ENCODE peak calls at places on chromosomes 11 and 22, in eight cellular contexts. C, O, T, V, P, G, S and B are unnamed samples.

GRCh38 chr11:43602670-43603069 is 77.9 kb upstream of the HSD17B12 start:
- DNase-seq in V (no peak), G (no peak), O (no peak), S (no peak), P (no peak), C (no peak), T (no peak), B (no peak)

GRCh38 chr11:61369372-61370348 is 7.5 kb downstream of the TMEM138 start:
- DNase-seq in V (no peak), P (peak), S (no peak), T (peak), C (no peak), G (peak), O (peak), B (no peak)

GRCh38 chr11:79237676-79238075 is 203.2 kb downstream of the TENM4 start:
- DNase-seq in T (no peak), S (peak), O (no peak), V (no peak), G (peak), C (no peak), P (no peak), B (peak)

GRCh38 chr11:77179048-77179447 is 51.0 kb downstream of the MYO7A start:
- DNase-seq in O (peak), G (no peak), S (no peak), C (no peak), V (no peak), T (no peak), P (peak), B (no peak)

GRCh38 chr11:102338479-102339010 is 8.5 kb upstream of the BIRC2 start:
- DNase-seq in G (no peak), C (no peak), O (no peak), T (no peak), S (no peak), P (no peak), V (no peak), B (no peak)

GRCh38 chr11:6468712-6469495 is 4.8 kb downstream of the TRIM3 start:
- DNase-seq in V (peak), P (peak), O (peak), C (peak), S (peak), T (peak), G (peak), B (peak)

GRCh38 chr22:38034884-38035529 is 22.2 kb upstream of the PICK1 start:
- DNase-seq in S (no peak), T (no peak), G (no peak), C (no peak), V (no peak), O (no peak), P (no peak), B (no peak)

GRCh38 chr11:63564785-63565350 is 1.7 kb upstream of the PLAAT2 start:
- DNase-seq in V (no peak), O (no peak), P (no peak), C (peak), G (no peak), S (no peak), T (peak), B (no peak)

GRCh38 chr11:69455969-69456368 is 25.5 kb upstream of the LINC01488 start:
- DNase-seq in T (no peak), S (no peak), V (no peak), O (no peak), G (no peak), C (no peak), P (no peak), B (no peak)

GRCh38 chr22:50485221-50486131 is 1.2 kb upstream of the MIOX start:
- DNase-seq in V (no peak), P (no peak), O (peak), G (no peak), C (no peak), T (no peak), S (no peak), B (no peak)

GRCh38 chr11:61295596-61295926 is 445 bp upstream of the VWCE start:
- DNase-seq in P (peak), G (no peak), V (no peak), C (no peak), O (peak), T (peak), S (peak), B (no peak)

GRCh38 chr11:59668188-59668949 is 468 bp downstream of the PATL1 start:
- DNase-seq in V (peak), C (peak), P (peak), T (peak), O (peak), S (peak), G (peak), B (no peak)

GRCh38 chr11:67439321-67440228 is 2.1 kb upstream of the PTPRCAP start:
- DNase-seq in V (no peak), T (peak), O (no peak), S (peak), G (no peak), P (no peak), C (peak), B (no peak)

GRCh38 chr22:27952779-27953178 is 33.7 kb upstream of the PITPNB start:
- DNase-seq in T (no peak), O (no peak), V (no peak), S (peak), C (no peak), P (no peak), G (no peak), B (no peak)

GRCh38 chr11:108790501-108791299 is 125.8 kb downstream of the DDX10 start:
- DNase-seq in P (no peak), C (no peak), T (peak), O (no peak), G (no peak), S (no peak), V (no peak), B (no peak)

GRCh38 chr22:33917744-33918406 is 2.4 kb downstream of the LARGE1 start:
- DNase-seq in S (no peak), O (no peak), G (no peak), P (no peak), V (no peak), T (peak), C (no peak), B (no peak)

GRCh38 chr11:31582697-31583096 is 73.1 kb downstream of the ELP4 start:
- DNase-seq in P (no peak), S (no peak), C (no peak), G (no peak), V (peak), O (no peak), T (no peak), B (no peak)

GRCh38 chr11:60840711-60841430 is 1.0 kb upstream of the CCDC86 start:
- DNase-seq in S (peak), T (no peak), P (no peak), G (peak), O (no peak), C (peak), V (no peak), B (no peak)

GRCh38 chr11:47410404-47411264 is 2.2 kb downstream of the SLC39A13 start:
- DNase-seq in V (no peak), S (no peak), P (no peak), O (no peak), C (no peak), G (no peak), T (no peak), B (no peak)

GRCh38 chr11:62487698-62488551 is 58.7 kb downstream of the AHNAK start:
- DNase-seq in T (no peak), S (peak), V (no peak), O (no peak), G (no peak), C (no peak), P (no peak), B (no peak)

GRCh38 chr11:95444309-95445202 is 213.6 kb upstream of the SESN3 start:
- DNase-seq in G (no peak), C (no peak), P (no peak), V (no peak), S (no peak), O (no peak), T (no peak), B (no peak)

DNA sequence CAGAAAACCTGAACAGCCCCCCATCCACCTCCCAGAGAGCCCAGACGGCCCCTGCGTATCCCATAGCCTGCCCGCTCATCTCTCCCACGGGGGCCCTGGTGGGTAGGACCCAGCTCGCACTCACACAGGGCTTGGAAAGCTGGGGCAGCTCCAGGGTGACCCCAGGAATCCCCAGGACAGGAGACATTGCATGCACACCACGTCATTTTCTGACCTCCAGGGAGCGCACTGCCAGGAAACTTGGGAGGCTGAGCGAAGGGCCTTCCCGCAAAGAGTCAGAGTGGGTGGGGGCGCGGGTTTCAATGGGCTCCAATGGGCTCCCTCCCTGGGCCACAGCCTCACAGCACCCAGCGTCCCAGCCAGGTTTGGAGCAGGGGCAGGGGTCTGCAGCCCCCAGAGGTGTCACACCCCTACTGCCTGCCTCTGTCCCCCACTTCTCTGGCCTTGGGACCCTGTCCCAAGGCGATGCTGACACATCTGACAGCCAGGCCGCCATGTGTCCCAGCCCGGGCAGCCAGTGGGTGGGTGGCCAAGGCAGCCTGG is 8.2 kb upstream of the SYT8 start:
- DNase-seq in G (peak), C (peak), T (no peak), O (no peak), P (peak), S (no peak), V (peak), B (no peak)
- TF ChIP-seq CTCF in G (peak), C (peak), T (no peak), O (no peak), P (no peak), S (no peak), V (peak), B (peak)

DNA sequence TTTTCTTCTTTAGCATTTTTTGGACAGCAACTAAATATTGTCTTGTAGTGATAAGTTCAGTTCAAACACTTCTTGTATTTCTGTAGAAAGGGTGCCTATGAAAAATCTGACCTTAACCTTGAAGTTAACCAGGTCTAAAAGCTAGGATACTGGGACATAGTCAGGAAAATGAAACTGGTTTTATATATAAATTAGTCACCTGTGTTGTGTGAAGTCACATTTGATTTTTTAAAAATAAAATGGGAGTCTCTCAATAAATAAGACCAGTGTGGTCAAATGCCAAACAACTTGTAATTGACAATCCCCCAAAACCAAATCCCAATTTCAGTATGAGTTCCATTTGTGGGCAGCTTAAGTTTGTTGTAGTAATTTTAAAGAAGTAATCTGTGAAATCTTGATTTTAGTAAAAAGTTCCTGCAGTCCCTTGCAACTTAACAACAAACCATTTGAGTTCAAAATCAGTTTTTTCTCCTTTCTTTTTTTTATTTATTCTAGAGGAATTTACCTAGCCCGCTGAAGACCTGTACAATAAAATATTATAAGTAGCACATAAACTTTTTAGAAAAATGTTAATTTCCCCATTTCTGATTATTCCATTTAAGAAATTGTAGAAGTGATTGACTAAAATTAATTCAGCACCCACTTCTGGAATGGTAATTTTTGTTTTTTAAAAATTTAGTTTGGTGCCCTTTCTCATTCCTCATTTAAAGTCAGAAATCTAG is 84.4 kb upstream of the PPARA start:
- DNase-seq in T (no peak), G (peak), C (peak), P (no peak), O (no peak), S (no peak), V (no peak), B (no peak)
- H3K4me3 ChIP-seq in T (no peak), G (peak), C (peak), P (peak), O (no peak), S (no peak), V (no peak), B (no peak)

DNA sequence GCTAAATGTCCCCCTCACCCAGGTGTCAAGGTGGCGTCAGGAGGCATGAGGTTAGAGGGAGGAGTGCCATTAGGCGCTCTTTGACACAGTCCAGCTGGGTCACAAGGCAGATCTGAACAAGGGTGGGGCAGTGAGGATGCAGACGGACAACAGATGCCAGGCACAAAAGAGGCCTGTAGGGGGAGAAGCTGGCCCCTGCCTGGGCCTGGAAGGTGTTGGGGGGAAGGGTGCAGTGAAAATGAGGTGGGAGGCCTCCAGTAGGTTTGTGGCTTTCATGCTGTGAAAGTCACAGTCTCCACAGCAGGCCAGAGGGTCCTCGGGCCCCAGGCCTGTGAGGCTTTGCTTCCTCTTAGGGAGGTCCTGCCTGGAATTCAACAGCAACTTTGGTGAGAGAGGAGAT is 85.0 kb upstream of the PLET1 start:
- DNase-seq in C (no peak), T (no peak), G (no peak), V (peak), O (no peak), P (no peak), S (no peak), B (no peak)
- TF ChIP-seq CTCF in C (peak), T (no peak), G (no peak), V (peak), O (no peak), P (no peak), S (no peak), B (no peak)

GRCh38 chr11:114159802-114160588 is 100.5 kb downstream of the ZBTB16 start:
- DNase-seq in T (peak), G (peak), P (peak), V (peak), O (peak), C (peak), S (peak), B (peak)
- H3K4me3 ChIP-seq in T (no peak), G (no peak), P (peak), V (no peak), O (peak), C (peak), S (no peak), B (no peak)

DNA sequence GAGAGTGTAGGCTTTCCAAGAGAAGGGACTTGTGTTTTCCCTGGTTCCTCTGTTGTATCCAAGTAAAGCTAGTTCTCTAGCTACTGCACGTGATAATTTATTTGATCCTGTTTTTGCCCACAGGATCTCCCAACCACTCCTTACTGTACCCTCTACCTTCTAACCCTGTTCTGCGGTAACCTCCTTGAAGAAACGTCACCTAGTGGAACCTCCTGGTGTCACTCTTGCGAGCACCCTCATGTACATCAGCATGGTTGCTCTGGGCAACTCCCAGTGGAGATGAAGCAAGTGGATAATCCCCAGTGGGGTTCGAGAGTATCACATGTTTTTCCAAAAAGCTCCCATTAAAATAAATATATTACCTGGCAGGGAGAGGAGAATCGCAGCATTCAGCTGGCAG is 108.9 kb upstream of the CLMP start:
- DNase-seq in S (no peak), G (no peak), O (no peak), P (no peak), T (peak), V (no peak), C (no peak), B (no peak)
- TF ChIP-seq CTCF in S (no peak), G (no peak), O (no peak), P (no peak), T (peak), V (no peak), C (no peak), B (no peak)

GRCh38 chr22:39429186-39429585 is 27.6 kb upstream of the MGAT3 start:
- DNase-seq in G (no peak), P (no peak), C (no peak), V (no peak), T (no peak), O (no peak), S (no peak), B (no peak)

GRCh38 chr22:39430576-39431150 is 26.1 kb upstream of the MGAT3 start:
- DNase-seq in T (no peak), O (no peak), C (no peak), G (no peak), V (no peak), P (no peak), S (no peak), B (no peak)

GRCh38 chr22:39429916-39430575 is 26.8 kb upstream of the MGAT3 start:
- DNase-seq in S (no peak), O (no peak), T (no peak), V (no peak), P (no peak), G (no peak), C (no peak), B (no peak)

GRCh38 chr22:39427751-39428596 is 28.4 kb downstream of the TAB1 start:
- DNase-seq in T (peak), G (no peak), O (no peak), S (no peak), V (no peak), P (no peak), C (no peak), B (no peak)

DNA sequence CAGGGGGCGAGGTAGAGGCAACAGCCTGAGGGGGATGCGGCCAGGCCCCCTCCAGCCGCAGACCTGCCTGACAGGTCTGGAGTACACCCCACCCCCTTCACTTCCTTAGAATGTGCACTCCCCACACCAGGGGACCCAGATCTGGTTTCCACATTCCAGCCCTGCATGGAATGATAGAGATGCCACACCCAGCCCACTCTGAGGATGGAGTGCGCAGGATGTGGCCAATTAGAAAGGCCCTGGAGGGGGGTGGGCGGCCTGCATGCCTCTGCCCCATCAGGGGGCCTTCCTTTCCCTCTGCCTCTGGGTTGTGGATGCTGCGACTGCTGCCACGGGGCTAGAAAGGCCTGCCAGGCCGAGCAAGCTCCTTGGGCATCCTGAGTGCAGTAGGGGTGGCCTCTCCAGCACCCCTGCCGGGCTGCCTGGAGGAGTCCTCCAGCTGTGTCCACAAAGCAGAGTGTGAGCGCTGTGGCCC is 28.2 kb upstream of the MGAT3 start:
- DNase-seq in G (no peak), T (no peak), C (no peak), O (no peak), P (no peak), V (no peak), S (no peak), B (no peak)
- H3K4me3 ChIP-seq in G (no peak), T (no peak), C (no peak), O (no peak), P (no peak), V (no peak), S (no peak), B (no peak)

DNA sequence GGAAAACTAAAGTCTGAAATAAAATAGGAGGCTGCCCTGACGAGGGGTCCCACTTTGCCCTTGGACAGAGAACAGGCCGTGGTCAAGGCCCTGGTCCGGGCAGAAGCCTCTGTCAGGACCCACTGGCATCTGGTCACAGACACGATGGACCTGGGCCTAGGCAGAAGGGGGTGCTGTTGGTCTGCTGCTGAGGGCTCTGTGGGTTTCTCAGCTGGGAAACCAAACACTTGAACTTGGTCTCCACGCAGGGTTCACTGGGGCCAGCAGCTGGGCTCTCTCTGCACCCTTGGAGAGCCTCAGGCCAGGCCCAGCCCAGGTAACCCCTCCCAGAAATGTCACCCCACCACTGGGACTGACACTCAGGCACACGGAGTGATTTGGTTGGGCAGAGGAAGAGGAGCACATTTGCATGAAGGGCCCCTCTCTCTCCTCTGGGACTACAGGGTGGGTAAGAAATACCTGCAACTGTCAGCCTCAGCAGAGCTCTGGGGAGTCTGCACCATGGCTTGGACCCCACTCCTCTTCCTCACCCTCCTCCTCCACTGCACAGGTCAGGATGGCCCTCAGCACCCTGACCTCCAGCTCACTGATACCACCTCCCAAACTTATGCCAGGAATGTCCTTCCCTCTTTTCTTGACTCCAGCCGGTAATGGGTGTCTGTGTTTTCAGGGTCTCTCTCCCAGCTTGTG is 48.1 kb upstream of the TOP3B start:
- DNase-seq in O (no peak), T (peak), C (no peak), G (no peak), P (no peak), S (peak), V (peak), B (no peak)
- TF ChIP-seq CTCF in O (no peak), T (peak), C (peak), G (no peak), P (peak), S (peak), V (no peak), B (peak)

DNA sequence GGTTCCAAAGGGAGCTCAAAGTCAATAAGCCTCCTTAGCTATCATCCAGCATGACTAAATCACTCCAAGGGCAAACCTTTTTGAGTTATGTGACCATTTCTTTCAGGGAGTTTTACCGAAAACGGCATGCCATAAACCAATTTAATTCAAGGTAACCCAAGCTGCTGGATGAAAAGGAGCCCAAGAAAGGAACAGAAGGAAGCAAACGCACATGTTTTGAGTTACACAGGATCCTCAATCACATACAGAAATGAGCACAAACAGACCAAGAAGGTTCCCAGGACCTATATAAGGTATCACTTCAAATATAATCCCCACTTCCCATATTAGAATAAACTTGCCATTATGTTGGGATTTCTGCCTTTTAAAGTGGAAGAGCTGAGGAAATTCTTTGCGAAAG is 70.8 kb downstream of the CADM1 start:
- DNase-seq in G (no peak), S (no peak), P (no peak), V (no peak), T (no peak), O (no peak), C (no peak), B (no peak)
- H3K4me3 ChIP-seq in G (no peak), S (no peak), P (no peak), V (no peak), T (no peak), O (no peak), C (no peak), B (no peak)

GRCh38 chr22:42880815-42881214 is 23.7 kb upstream of the ARFGAP3 start:
- DNase-seq in V (no peak), T (no peak), S (no peak), O (no peak), C (no peak), G (no peak), P (no peak), B (no peak)
- TF ChIP-seq CTCF in V (peak), T (peak), S (peak), O (no peak), C (peak), G (peak), P (no peak), B (no peak)